ENCODE peak calls at places on chromosomes 3 and 15, in ten cellular contexts. Z is MG63, N is IMR-90, O is esophagus squamous epithelium, F is brain microvascular endothelial cell, D is colonic mucosa, B is dorsolateral prefrontal cortex, T is pancreas, Y is GM23248, J is HFF-Myc. K is an unnamed sample.

GRCh38 chr15:25832158-25832557 is 31.0 kb downstream of the ATP10A start:
- DNase-seq in J (no peak), Z (no peak), Y (peak), N (peak), F (no peak), D (no peak), B (no peak), T (no peak), O (no peak), K (no peak)

GRCh38 chr15:27220199-27220598 is 249.2 kb downstream of the GABRG3 start:
- DNase-seq in T (no peak), Y (no peak), D (no peak), O (no peak), F (no peak), B (no peak), N (no peak), Z (no peak), J (no peak), K (no peak)

GRCh38 chr3:50189274-50189673 is 2.1 kb upstream of the GNAT1 start:
- DNase-seq in J (no peak), N (peak), Z (peak), D (peak), F (peak), T (peak), Y (peak), O (no peak), B (peak), K (no peak)

GRCh38 chr3:196274585-196274984 is 12.9 kb downstream of the PCYT1A start:
- DNase-seq in J (no peak), N (peak), Z (no peak), F (peak), Y (peak), T (no peak), D (no peak), O (no peak), B (no peak), K (peak)

GRCh38 chr3:13708871-13709595 is 160.1 kb downstream of the FBLN2 start:
- DNase-seq in O (no peak), B (no peak), D (peak), J (no peak), Y (no peak), Z (no peak), N (no peak), T (peak), F (no peak), K (no peak)

GRCh38 chr15:93235926-93236781 is 147.1 kb upstream of the RGMA start:
- DNase-seq in N (no peak), B (no peak), F (no peak), Y (no peak), J (no peak), T (no peak), O (no peak), D (peak), Z (no peak), K (no peak)

GRCh38 chr3:195462308-195462610 is 19.4 kb upstream of the ACAP2 start:
- DNase-seq in J (no peak), T (no peak), Z (no peak), B (no peak), O (no peak), Y (no peak), F (no peak), D (peak), N (no peak), K (no peak)

GRCh38 chr3:9732080-9732752 is 681 bp downstream of the BRPF1 start:
- DNase-seq in T (peak), N (no peak), B (no peak), J (no peak), F (no peak), Z (peak), D (peak), Y (peak), O (no peak), K (no peak)

GRCh38 chr3:195873971-195874370 is 34.4 kb downstream of the TNK2 start:
- DNase-seq in O (no peak), D (no peak), B (no peak), J (no peak), Y (peak), T (no peak), N (peak), Z (no peak), F (peak), K (no peak)

GRCh38 chr3:39024497-39024896 is 27.2 kb downstream of the SCN11A start:
- DNase-seq in T (no peak), F (no peak), Z (no peak), N (no peak), J (no peak), O (no peak), Y (no peak), D (no peak), B (no peak), K (no peak)

GRCh38 chr3:186361612-186362408 is at the start of gene DGKG:
- DNase-seq in J (no peak), D (peak), T (peak), Z (peak), Y (peak), N (no peak), O (no peak), B (peak), F (no peak), K (no peak)

GRCh38 chr15:51647128-51647562 is 24.6 kb upstream of the DMXL2 start:
- DNase-seq in O (no peak), F (peak), T (no peak), J (peak), B (no peak), D (peak), Y (peak), N (peak), Z (peak), K (no peak)

GRCh38 chr3:146342971-146343370 is 92.1 kb upstream of the PLSCR4 start:
- DNase-seq in Z (no peak), O (no peak), D (no peak), N (peak), J (no peak), B (no peak), T (no peak), Y (peak), F (no peak), K (no peak)

GRCh38 chr3:51963951-51964451 is 3.3 kb downstream of the PCBP4 start:
- DNase-seq in Z (no peak), O (no peak), F (no peak), D (no peak), N (no peak), T (no peak), Y (no peak), B (peak), J (no peak), K (no peak)

GRCh38 chr3:146966124-146966523 is 361.0 kb upstream of the PLSCR5 start:
- DNase-seq in N (no peak), D (no peak), F (no peak), T (no peak), Y (no peak), J (no peak), B (no peak), Z (no peak), O (no peak), K (no peak)

GRCh38 chr15:73329501-73330200 is 39.1 kb downstream of the HCN4 start:
- DNase-seq in B (no peak), J (no peak), N (no peak), D (no peak), Z (no peak), O (no peak), F (no peak), Y (no peak), T (peak), K (no peak)

GRCh38 chr3:108744762-108745161 is 12.4 kb downstream of the RETNLB start:
- DNase-seq in J (no peak), N (no peak), Z (no peak), O (no peak), Y (no peak), F (no peak), B (no peak), D (no peak), T (no peak), K (no peak)

GRCh38 chr3:153330891-153331290 is 168.9 kb downstream of the RAP2B start:
- DNase-seq in B (no peak), D (no peak), F (peak), N (peak), Y (peak), T (no peak), O (no peak), Z (no peak), J (no peak), K (no peak)

GRCh38 chr15:99021669-99022068 is 14.1 kb upstream of the PGPEP1L start:
- DNase-seq in D (no peak), F (no peak), Z (no peak), B (no peak), O (no peak), N (no peak), Y (no peak), T (no peak), J (no peak), K (no peak)

GRCh38 chr3:54660599-54661210 is 267.2 kb downstream of the LRTM1 start:
- DNase-seq in B (no peak), Y (peak), F (peak), D (no peak), Z (no peak), O (no peak), N (no peak), T (no peak), J (no peak), K (no peak)

GRCh38 chr3:172307143-172307560 is 141.1 kb downstream of the GHSR start:
- DNase-seq in D (no peak), T (no peak), B (no peak), Z (no peak), Y (peak), J (no peak), N (peak), F (peak), O (no peak), K (no peak)

GRCh38 chr3:15858547-15859506 is 61.0 kb upstream of the ANKRD28 start:
- DNase-seq in Z (peak), J (no peak), B (peak), D (peak), O (peak), T (peak), Y (peak), N (no peak), F (no peak), K (peak)

GRCh38 chr3:144622845-144623244 is 651.2 kb downstream of the DIPK2A start:
- DNase-seq in Y (no peak), D (no peak), O (no peak), N (no peak), J (no peak), F (no peak), T (no peak), Z (no peak), B (no peak), K (no peak)

GRCh38 chr3:172315401-172316091 is 132.7 kb downstream of the GHSR start:
- DNase-seq in N (peak), J (peak), Y (peak), T (no peak), D (peak), B (no peak), O (no peak), Z (peak), F (peak), K (no peak)

GRCh38 chr3:183477801-183478456 is 49.5 kb upstream of the MCF2L2 start:
- DNase-seq in N (no peak), D (no peak), J (no peak), Z (no peak), F (no peak), O (no peak), B (no peak), Y (no peak), T (no peak), K (no peak)

GRCh38 chr15:37517106-37517505 is 416.8 kb upstream of the MEIS2 start:
- DNase-seq in J (no peak), D (no peak), Y (no peak), T (no peak), N (no peak), O (no peak), B (no peak), Z (no peak), F (no peak), K (no peak)

GRCh38 chr15:79171320-79172031 is 80.9 kb upstream of the RASGRF1 start:
- DNase-seq in Z (no peak), Y (no peak), D (no peak), F (no peak), T (no peak), J (no peak), O (no peak), N (no peak), B (no peak), K (no peak)

GRCh38 chr3:122903171-122903570 is 108.3 kb downstream of the SLC49A4 start:
- DNase-seq in O (no peak), Y (no peak), N (no peak), Z (no peak), D (no peak), T (no peak), F (no peak), B (no peak), J (no peak), K (no peak)

GRCh38 chr15:79943820-79944219 is 27.2 kb downstream of the BCL2A1 start:
- DNase-seq in Y (peak), B (no peak), Z (peak), T (no peak), J (no peak), N (peak), O (no peak), D (no peak), F (no peak), K (no peak)

GRCh38 chr3:39107874-39108308 is 411 bp downstream of the TTC21A start:
- DNase-seq in B (no peak), O (no peak), Z (no peak), F (no peak), N (peak), Y (peak), D (no peak), T (no peak), J (no peak), K (no peak)

GRCh38 chr15:62841269-62841628 is 201.3 kb upstream of the TPM1 start:
- DNase-seq in T (no peak), B (no peak), F (no peak), D (no peak), J (no peak), Z (no peak), O (no peak), N (peak), Y (peak), K (no peak)

GRCh38 chr3:156321934-156322333 is 201.6 kb downstream of the KCNAB1 start:
- DNase-seq in F (no peak), T (no peak), B (no peak), D (no peak), Y (no peak), N (no peak), J (no peak), Z (no peak), O (no peak), K (no peak)

GRCh38 chr3:54535619-54536018 is 392.2 kb downstream of the LRTM1 start:
- DNase-seq in Y (no peak), N (no peak), D (no peak), Z (no peak), B (no peak), O (no peak), T (no peak), J (no peak), F (no peak), K (no peak)

GRCh38 chr3:130480736-130481135 is 36.2 kb upstream of the COL6A6 start:
- DNase-seq in O (no peak), B (no peak), F (peak), D (no peak), N (peak), Y (peak), Z (peak), T (no peak), J (peak), K (no peak)

GRCh38 chr15:41183580-41183979 is 47.0 kb downstream of the EXD1 start:
- DNase-seq in B (no peak), Z (no peak), T (no peak), Y (peak), J (no peak), D (no peak), O (no peak), F (no peak), N (peak), K (no peak)

GRCh38 chr3:45881031-45882022 is 5.0 kb upstream of the CCR9 start:
- DNase-seq in B (no peak), Z (peak), O (no peak), D (no peak), J (no peak), N (peak), T (no peak), Y (peak), F (peak), K (no peak)

GRCh38 chr3:151300554-151300953 is 16.1 kb downstream of the GPR87 start:
- DNase-seq in B (no peak), Y (no peak), N (no peak), T (no peak), F (no peak), D (no peak), J (no peak), Z (no peak), O (no peak), K (no peak)

GRCh38 chr3:13654330-13655073 is 105.6 kb downstream of the FBLN2 start:
- DNase-seq in D (no peak), Z (no peak), T (no peak), O (no peak), J (no peak), Y (no peak), B (no peak), F (no peak), N (no peak), K (no peak)

GRCh38 chr3:59542276-59542675 is 492.5 kb upstream of the CFAP20DC start:
- DNase-seq in N (no peak), B (no peak), Y (no peak), F (peak), Z (no peak), D (no peak), T (no peak), J (no peak), O (no peak), K (no peak)

DNA sequence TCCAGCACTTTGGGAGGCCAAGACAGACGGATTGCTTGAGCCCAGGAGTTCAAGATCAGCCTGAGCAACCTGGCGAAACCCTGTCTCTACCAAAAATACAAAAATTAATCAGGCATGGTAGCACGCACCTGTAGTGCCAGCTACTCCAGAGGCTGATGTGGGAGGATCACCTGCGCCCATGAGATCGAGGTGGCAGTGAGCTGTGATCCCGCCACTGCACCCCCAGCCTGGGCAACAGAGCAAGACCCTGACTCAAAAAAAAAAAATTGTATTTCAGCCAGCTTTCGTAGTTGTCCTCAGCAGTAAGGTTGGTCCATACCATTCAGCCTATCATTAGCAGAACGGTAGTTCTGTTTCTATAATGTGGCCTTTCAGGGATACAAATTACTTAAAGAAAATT is 66.6 kb upstream of the FURIN start:
- DNase-seq in O (no peak), Y (no peak), D (no peak), B (no peak), F (no peak), N (no peak), J (no peak), T (no peak), Z (no peak), K (no peak)
- H3K4me3 ChIP-seq in O (no peak), Y (no peak), D (no peak), B (no peak), F (no peak), N (no peak), J (no peak), T (no peak), Z (no peak), K (no peak)

GRCh38 chr3:142940472-142940871 is 23.0 kb downstream of the PAQR9 start:
- DNase-seq in N (no peak), D (no peak), B (no peak), Z (no peak), J (no peak), Y (peak), O (no peak), T (no peak), F (no peak), K (no peak)
- H3K4me3 ChIP-seq in N (no peak), D (no peak), B (no peak), Z (no peak), J (no peak), Y (no peak), O (no peak), T (no peak), F (no peak), K (no peak)

DNA sequence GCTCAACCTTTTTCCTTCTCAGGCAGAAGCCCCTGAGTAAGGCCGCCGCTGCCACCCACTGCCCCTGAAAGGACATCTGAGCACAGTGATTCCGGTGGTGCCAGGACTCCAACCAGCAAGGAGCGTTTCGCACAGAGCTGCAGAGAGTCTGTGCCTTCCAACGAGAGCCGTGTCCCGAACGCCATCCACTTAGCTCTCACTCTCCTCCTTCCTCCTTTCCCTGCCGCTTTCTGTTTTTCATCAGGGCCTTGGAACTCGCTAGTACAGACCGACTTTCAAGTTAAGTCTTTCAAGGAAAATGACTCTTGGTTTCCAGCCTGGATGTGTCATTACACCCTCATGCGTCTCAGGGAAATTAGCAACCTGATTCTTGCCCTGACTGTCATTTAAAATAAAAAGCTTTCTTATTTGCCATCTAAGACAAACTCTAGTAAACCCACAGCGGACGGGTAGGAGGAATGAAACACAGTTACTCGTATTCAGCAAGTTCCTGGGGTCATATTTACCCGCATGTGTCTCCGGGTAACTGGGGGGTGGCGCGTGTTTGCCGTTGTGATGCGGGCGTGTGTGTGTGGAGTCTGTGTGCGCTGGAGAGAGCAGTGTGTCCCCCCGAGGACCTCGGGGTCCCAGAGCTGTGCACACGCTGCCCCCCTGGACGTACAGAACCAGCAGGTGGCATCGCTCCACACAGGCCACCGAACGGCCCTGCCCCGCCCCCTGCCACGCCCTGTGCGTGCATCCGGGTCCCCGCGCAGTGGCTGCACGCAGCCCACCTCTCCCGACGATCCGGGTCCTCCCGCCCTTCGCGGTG is 30.4 kb upstream of the ALDH1A3 start:
- DNase-seq in J (no peak), O (no peak), Z (peak), D (peak), Y (peak), T (peak), N (peak), F (peak), B (peak), K (no peak)
- H3K4me3 ChIP-seq in J (peak), O (peak), Z (peak), D (peak), Y (peak), T (peak), N (peak), F (peak), B (peak), K (peak)

DNA sequence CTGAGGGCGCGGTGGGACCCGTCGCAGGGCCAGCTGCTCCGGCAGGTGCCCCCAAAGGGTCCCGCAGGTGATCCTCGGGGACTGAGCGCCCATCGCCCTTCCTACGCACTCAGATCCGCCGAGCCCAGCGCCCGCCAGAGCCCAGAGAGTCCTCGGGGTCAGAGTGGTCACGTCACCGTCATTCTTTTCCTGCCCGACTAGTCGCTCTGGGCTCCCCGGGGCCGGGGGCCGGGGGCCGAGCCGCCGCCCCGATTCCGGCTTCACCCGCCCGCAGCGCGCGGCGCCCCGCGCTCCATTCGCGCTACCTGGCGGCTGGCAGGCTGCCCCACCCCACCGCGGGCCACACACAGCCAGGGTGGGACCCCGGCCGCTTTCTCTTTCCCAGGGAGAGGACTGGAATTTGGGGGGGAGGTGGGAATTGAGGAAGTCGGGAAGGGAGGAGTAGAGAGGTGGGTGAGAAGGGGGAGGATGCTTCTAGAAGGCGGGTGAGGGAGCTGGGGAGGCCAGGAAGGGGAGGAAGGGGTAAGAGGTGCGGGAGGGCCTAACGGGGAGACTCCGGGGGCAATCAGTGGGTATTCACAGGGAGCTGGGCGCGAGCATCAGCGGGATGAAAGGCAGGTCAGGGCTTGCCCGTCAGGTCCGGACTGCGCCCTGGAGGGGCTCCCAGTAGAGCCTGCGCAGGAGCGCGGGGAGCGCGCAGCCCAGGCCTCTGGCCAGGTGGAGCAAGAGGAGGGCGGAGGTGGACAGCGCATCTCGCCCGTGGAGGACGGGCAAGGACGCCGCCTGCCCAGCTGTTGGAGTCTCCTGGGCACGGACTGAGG is 36.0 kb upstream of the EPHB3 start:
- DNase-seq in T (peak), J (no peak), B (peak), O (no peak), Z (no peak), Y (peak), F (no peak), D (peak), N (no peak), K (no peak)
- H3K4me3 ChIP-seq in T (peak), J (peak), B (peak), O (peak), Z (peak), Y (peak), F (peak), D (peak), N (peak), K (peak)

K was measured in GM12864.